ENCODE peak calls at places on chromosomes 4 and X, in nine cellular contexts. One of them, this sample, is unnamed.

GRCh38 chr4:139555705-139556070 is 331 bp downstream of the SETD7 start:
- DNase-seq in cardiac muscle cell: no peak
- DNase-seq in T-helper 17 cell: peak
- DNase-seq in type B pancreatic cell: no peak
- DNase-seq in pancreas: peak
- DNase-seq in ureter: peak
- DNase-seq in AG09309: no peak
- DNase-seq in EH: peak
- DNase-seq in caudate nucleus: no peak
- DNase-seq in this sample: peak

GRCh38 chr4:109313168-109314133 is 11.0 kb upstream of the COL25A1 start:
- DNase-seq in pancreas: no peak
- DNase-seq in AG09309: no peak
- DNase-seq in EH: no peak
- DNase-seq in caudate nucleus: no peak
- DNase-seq in T-helper 17 cell: no peak
- DNase-seq in ureter: no peak
- DNase-seq in cardiac muscle cell: no peak
- DNase-seq in type B pancreatic cell: no peak
- DNase-seq in this sample: no peak

GRCh38 chr4:78247541-78248285 is 190.6 kb downstream of the FRAS1 start:
- DNase-seq in EH: no peak
- DNase-seq in type B pancreatic cell: no peak
- DNase-seq in T-helper 17 cell: no peak
- DNase-seq in pancreas: no peak
- DNase-seq in caudate nucleus: no peak
- DNase-seq in cardiac muscle cell: no peak
- DNase-seq in AG09309: no peak
- DNase-seq in ureter: no peak
- DNase-seq in this sample: no peak

GRCh38 chr4:74669702-74670101 is 124.6 kb downstream of the BTC start:
- DNase-seq in cardiac muscle cell: no peak
- DNase-seq in pancreas: no peak
- DNase-seq in type B pancreatic cell: no peak
- DNase-seq in EH: no peak
- DNase-seq in ureter: no peak
- DNase-seq in AG09309: no peak
- DNase-seq in T-helper 17 cell: no peak
- DNase-seq in caudate nucleus: no peak
- DNase-seq in this sample: no peak

GRCh38 chr4:84678976-84679744 is 96.2 kb downstream of the CDS1 start:
- DNase-seq in AG09309: no peak
- DNase-seq in T-helper 17 cell: no peak
- DNase-seq in cardiac muscle cell: no peak
- DNase-seq in type B pancreatic cell: no peak
- DNase-seq in caudate nucleus: no peak
- DNase-seq in pancreas: no peak
- DNase-seq in ureter: no peak
- DNase-seq in EH: no peak
- DNase-seq in this sample: no peak

GRCh38 chr4:7863911-7864681 is 75.6 kb downstream of the AFAP1 start:
- DNase-seq in pancreas: no peak
- DNase-seq in caudate nucleus: no peak
- DNase-seq in ureter: no peak
- DNase-seq in cardiac muscle cell: no peak
- DNase-seq in AG09309: no peak
- DNase-seq in EH: no peak
- DNase-seq in type B pancreatic cell: no peak
- DNase-seq in T-helper 17 cell: no peak
- DNase-seq in this sample: no peak

GRCh38 chr4:3436798-3437581 is 4.8 kb upstream of the HGFAC start:
- DNase-seq in ureter: peak
- DNase-seq in type B pancreatic cell: no peak
- DNase-seq in caudate nucleus: peak
- DNase-seq in T-helper 17 cell: no peak
- DNase-seq in pancreas: no peak
- DNase-seq in AG09309: no peak
- DNase-seq in EH: peak
- DNase-seq in cardiac muscle cell: peak
- DNase-seq in this sample: no peak

GRCh38 chrX:43753637-43754036 is 97.5 kb downstream of the MAOA start:
- DNase-seq in AG09309: no peak
- DNase-seq in pancreas: no peak
- DNase-seq in type B pancreatic cell: no peak
- DNase-seq in T-helper 17 cell: no peak
- DNase-seq in EH: no peak
- DNase-seq in caudate nucleus: no peak
- DNase-seq in ureter: no peak
- DNase-seq in cardiac muscle cell: no peak
- DNase-seq in this sample: no peak

GRCh38 chr4:47434931-47435330 is 28.6 kb downstream of the COMMD8 start:
- DNase-seq in cardiac muscle cell: no peak
- DNase-seq in caudate nucleus: no peak
- DNase-seq in type B pancreatic cell: no peak
- DNase-seq in pancreas: no peak
- DNase-seq in AG09309: no peak
- DNase-seq in T-helper 17 cell: no peak
- DNase-seq in EH: no peak
- DNase-seq in ureter: no peak
- DNase-seq in this sample: no peak

GRCh38 chr4:85058551-85058950 is 92.1 kb upstream of the WDFY3 start:
- DNase-seq in T-helper 17 cell: no peak
- DNase-seq in AG09309: no peak
- DNase-seq in type B pancreatic cell: no peak
- DNase-seq in ureter: no peak
- DNase-seq in caudate nucleus: no peak
- DNase-seq in cardiac muscle cell: no peak
- DNase-seq in pancreas: no peak
- DNase-seq in EH: peak
- DNase-seq in this sample: no peak

GRCh38 chr4:153651041-153651960 is 32.8 kb upstream of the TLR2 start:
- DNase-seq in ureter: no peak
- DNase-seq in cardiac muscle cell: no peak
- DNase-seq in EH: no peak
- DNase-seq in pancreas: peak
- DNase-seq in T-helper 17 cell: no peak
- DNase-seq in AG09309: no peak
- DNase-seq in caudate nucleus: peak
- DNase-seq in type B pancreatic cell: no peak
- DNase-seq in this sample: peak

GRCh38 chrX:118534716-118535493 is 39.3 kb downstream of the DOCK11 start:
- DNase-seq in caudate nucleus: no peak
- DNase-seq in type B pancreatic cell: no peak
- DNase-seq in ureter: no peak
- DNase-seq in pancreas: no peak
- DNase-seq in T-helper 17 cell: no peak
- DNase-seq in AG09309: no peak
- DNase-seq in cardiac muscle cell: no peak
- DNase-seq in EH: peak
- DNase-seq in this sample: no peak

GRCh38 chr4:168507178-168507577 is 10.3 kb downstream of the PALLD start:
- DNase-seq in pancreas: peak
- DNase-seq in ureter: no peak
- DNase-seq in EH: no peak
- DNase-seq in caudate nucleus: no peak
- DNase-seq in type B pancreatic cell: no peak
- DNase-seq in cardiac muscle cell: no peak
- DNase-seq in T-helper 17 cell: no peak
- DNase-seq in AG09309: no peak
- DNase-seq in this sample: no peak

GRCh38 chrX:111761578-111762135 is 80.7 kb downstream of the ALG13 start:
- DNase-seq in AG09309: no peak
- DNase-seq in T-helper 17 cell: no peak
- DNase-seq in ureter: no peak
- DNase-seq in EH: no peak
- DNase-seq in cardiac muscle cell: no peak
- DNase-seq in pancreas: no peak
- DNase-seq in type B pancreatic cell: no peak
- DNase-seq in caudate nucleus: no peak
- DNase-seq in this sample: no peak

GRCh38 chr4:183441276-183441675 is 3.2 kb upstream of the CDKN2AIP start:
- DNase-seq in caudate nucleus: no peak
- DNase-seq in type B pancreatic cell: no peak
- DNase-seq in AG09309: no peak
- DNase-seq in cardiac muscle cell: no peak
- DNase-seq in ureter: no peak
- DNase-seq in T-helper 17 cell: no peak
- DNase-seq in EH: peak
- DNase-seq in pancreas: no peak
- DNase-seq in this sample: no peak

GRCh38 chr4:57193996-57194675 is 84.0 kb upstream of the IGFBP7 start:
- DNase-seq in EH: no peak
- DNase-seq in pancreas: no peak
- DNase-seq in caudate nucleus: no peak
- DNase-seq in T-helper 17 cell: no peak
- DNase-seq in AG09309: no peak
- DNase-seq in type B pancreatic cell: no peak
- DNase-seq in cardiac muscle cell: peak
- DNase-seq in ureter: no peak
- DNase-seq in this sample: no peak

GRCh38 chr4:174669278-174669677 is 147.0 kb upstream of the HPGD start:
- DNase-seq in pancreas: no peak
- DNase-seq in T-helper 17 cell: no peak
- DNase-seq in cardiac muscle cell: peak
- DNase-seq in EH: peak
- DNase-seq in AG09309: peak
- DNase-seq in type B pancreatic cell: no peak
- DNase-seq in caudate nucleus: no peak
- DNase-seq in ureter: no peak
- DNase-seq in this sample: no peak